ENCODE peak calls at places on chromosomes 5 and 9, in six cellular contexts. N, P, J, I, R and L are unnamed samples.

GRCh38 chr5:150082889-150083288 is 3.5 kb downstream of the CSF1R start:
- DNase-seq in N (no peak), P (peak; percentile 63), J (no peak), I (no peak), R (no peak), L (no peak)

GRCh38 chr5:153498516-153498915 is 8.0 kb downstream of the GRIA1 start:
- DNase-seq in N (no peak), P (no peak), J (no peak), I (no peak), R (no peak), L (no peak)

GRCh38 chr5:87717761-87718160 is 305.0 kb upstream of the CCNH start:
- DNase-seq in N (no peak), P (no peak), J (no peak), I (no peak), R (no peak), L (no peak)

GRCh38 chr5:80963966-80964481 is 3.9 kb downstream of the RASGRF2 start:
- DNase-seq in N (no peak), P (no peak), J (no peak), I (no peak), R (no peak), L (no peak)

GRCh38 chr9:79189511-79189924 is 382.2 kb upstream of the TLE4 start:
- DNase-seq in N (no peak), P (no peak), J (no peak), I (no peak), R (no peak), L (no peak)

GRCh38 chr5:151909628-151910027 is 15.0 kb downstream of the GLRA1 start:
- DNase-seq in N (no peak), P (no peak), J (no peak), I (no peak), R (no peak), L (no peak)

GRCh38 chr5:124744170-124744911 is 2.1 kb downstream of the ZNF608 start:
- DNase-seq in N (peak; percentile 64), P (peak; percentile 78), J (peak; percentile 48), I (no peak), R (peak; percentile 59), L (peak; percentile 23)

GRCh38 chr9:78122631-78123030 is 91.0 kb upstream of the GNAQ start:
- DNase-seq in N (no peak), P (no peak), J (no peak), I (no peak), R (no peak), L (peak; percentile 85)

GRCh38 chr9:134670851-134671281 is 29.3 kb downstream of the COL5A1 start:
- DNase-seq in N (no peak), P (peak; percentile 31), J (no peak), I (no peak), R (no peak), L (no peak)

DNA sequence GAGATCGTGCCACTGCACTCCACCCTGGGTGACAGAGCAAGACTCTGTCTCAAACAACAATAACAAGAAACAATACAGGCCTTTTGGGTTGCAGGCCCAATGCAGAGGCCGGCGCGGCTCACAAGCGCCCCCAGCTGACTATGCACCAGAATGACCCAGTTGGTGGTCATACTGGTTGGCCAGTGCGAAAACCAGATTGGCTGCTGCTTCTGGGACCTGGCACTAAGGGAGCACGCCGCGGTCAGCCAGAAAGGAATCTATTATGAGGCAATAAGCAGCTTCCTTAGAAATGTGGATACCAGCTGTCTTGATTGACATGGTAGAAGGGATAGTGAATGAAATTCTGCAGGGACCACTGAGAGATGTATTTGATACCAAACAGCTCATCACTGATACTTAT is 35.0 kb downstream of the RANBP17 start:
- DNase-seq in N (peak; percentile 9), P (peak; percentile 66), J (no peak), I (no peak), R (peak; percentile 14), L (no peak)
- TF ChIP-seq CTCF in N (peak; percentile 63), P (peak; percentile 34), J (peak; percentile 48), I (no peak), R (peak; percentile 27), L (peak; percentile 49)

GRCh38 chr9:133635506-133635902 is 659 bp upstream of the DBH start:
- DNase-seq in N (no peak), P (no peak), J (no peak), I (no peak), R (no peak), L (no peak)

GRCh38 chr9:133635903-133636531 is at the start of gene DBH:
- DNase-seq in N (no peak), P (no peak), J (no peak), I (no peak), R (no peak), L (no peak)

GRCh38 chr9:133634024-133634691 is 2.0 kb upstream of the DBH start:
- DNase-seq in N (no peak), P (no peak), J (no peak), I (no peak), R (no peak), L (no peak)

GRCh38 chr9:133633681-133633990 is 2.5 kb upstream of the DBH start:
- DNase-seq in N (no peak), P (no peak), J (no peak), I (no peak), R (no peak), L (no peak)

DNA sequence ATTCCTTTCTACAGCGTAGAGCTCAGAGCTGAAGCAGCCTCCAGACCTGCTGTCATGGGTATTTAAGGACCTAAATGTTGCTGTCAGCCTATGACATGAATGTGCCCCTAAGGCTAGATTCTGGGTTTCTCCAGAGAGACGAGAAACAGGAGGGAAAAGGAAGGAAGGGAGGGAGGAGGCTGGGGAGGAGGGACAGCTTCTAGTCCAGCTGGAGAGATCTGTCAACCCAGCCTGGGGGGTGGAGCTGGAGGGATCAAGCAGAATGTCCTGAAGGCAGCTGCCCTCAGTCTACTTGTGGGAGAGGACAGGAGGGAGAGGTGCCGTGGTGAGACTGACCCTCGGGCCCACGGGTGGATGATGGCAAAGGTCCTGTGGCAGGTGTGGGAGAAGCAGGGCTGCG is 1.1 kb upstream of the DBH start:
- DNase-seq in N (no peak), P (no peak), J (no peak), I (no peak), R (no peak), L (no peak)
- H3K27me3 ChIP-seq in N (no peaks in the 10 kb centered on the region), P (peaks cover 8% of the 10 kb centered on the region), J (peaks cover 90% of the 10 kb centered on the region), I (peaks cover 14% of the 10 kb centered on the region), R (no peaks in the 10 kb centered on the region), L (peaks cover 9% of the 10 kb centered on the region)

GRCh38 chr9:137240321-137240840 is 706 bp upstream of the TUBB4B start:
- DNase-seq in N (peak; percentile 75), P (peak; percentile 93), J (peak; percentile 84), I (peak; percentile 37), R (peak; percentile 85), L (peak; percentile 28)
- H3K4me3 ChIP-seq in N (peak overlapping the region; percentile 65), P (peak overlapping the region; percentile 74), J (peak overlapping the region; percentile 84), I (peak overlapping the region; percentile 67), R (peak overlapping the region; percentile 78), L (peak overlapping the region; percentile 61)

DNA sequence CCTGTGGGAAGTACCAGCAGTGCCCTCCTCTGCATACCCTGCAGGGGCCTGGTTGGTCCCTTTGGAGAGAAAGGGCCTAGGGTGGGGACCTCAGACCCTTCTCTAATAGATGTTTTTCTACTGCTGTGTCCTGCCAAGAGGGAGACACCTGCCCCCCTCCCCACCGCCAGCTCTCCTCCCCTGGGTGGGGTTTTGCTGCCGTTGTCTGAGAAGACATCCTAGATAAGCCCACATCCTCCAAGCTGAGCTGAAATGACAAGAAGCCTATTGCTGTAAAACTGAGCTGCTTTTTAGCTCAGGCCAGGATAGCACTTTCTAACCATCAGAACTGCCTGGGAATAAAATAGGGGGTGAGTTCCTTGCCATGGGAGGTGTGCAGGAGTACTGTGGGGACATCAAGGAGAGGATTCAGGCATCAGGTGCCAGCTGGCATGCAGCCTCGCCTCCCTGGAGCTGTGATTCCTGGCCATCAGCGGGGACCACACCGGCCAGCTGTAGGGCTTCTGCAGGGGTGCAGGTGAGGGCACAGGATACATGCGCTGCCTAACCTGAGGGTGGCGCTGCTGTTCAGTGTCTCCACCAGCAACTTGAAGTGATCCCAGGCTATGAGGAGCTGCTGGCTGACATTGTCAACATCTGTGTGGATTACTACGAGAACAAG is 37.9 kb downstream of the CYFIP2 start:
- DNase-seq in N (no peak), P (no peak), J (peak; percentile 71), I (no peak), R (peak; percentile 61), L (no peak)
- TF ChIP-seq CTCF in N (peak; percentile 13), P (no peak), J (peak; percentile 61), I (no peak), R (peak; percentile 25), L (no peak)

GRCh38 chr9:93302586-93303257 is 118.8 kb downstream of the WNK2 start:
- DNase-seq in N (peak; percentile 44), P (peak; percentile 73), J (no peak), I (no peak), R (no peak), L (peak; percentile 42)

GRCh38 chr9:93303806-93304573 is 120.1 kb downstream of the WNK2 start:
- DNase-seq in N (no peak), P (peak; percentile 51), J (no peak), I (no peak), R (no peak), L (no peak)

GRCh38 chr9:93304574-93305496 is 120.9 kb downstream of the WNK2 start:
- DNase-seq in N (peak; percentile 32), P (peak; percentile 72), J (peak; percentile 50), I (peak; percentile 36), R (peak; percentile 52), L (peak; percentile 24)

GRCh38 chr9:93301911-93302525 is 118.1 kb downstream of the WNK2 start:
- DNase-seq in N (no peak), P (peak; percentile 60), J (no peak), I (no peak), R (no peak), L (no peak)

GRCh38 chr9:93303258-93303771 is 119.4 kb downstream of the WNK2 start:
- DNase-seq in N (no peak), P (peak; percentile 40), J (no peak), I (no peak), R (no peak), L (no peak)
- H3K27me3 ChIP-seq in N (no peaks in the 10 kb centered on the region), P (no peaks in the 10 kb centered on the region), J (peaks cover 2% of the 10 kb centered on the region), I (no peaks in the 10 kb centered on the region), R (no peaks in the 10 kb centered on the region), L (peaks cover 3% of the 10 kb centered on the region)

GRCh38 chr9:70415041-70415440 is 584 bp upstream of the KLF9 start:
- DNase-seq in N (no peak), P (no peak), J (no peak), I (no peak), R (no peak), L (no peak)
- H3K4me3 ChIP-seq in N (no peak overlapping the region), P (peak overlapping the region; percentile 89), J (peak overlapping the region; percentile 88), I (peak overlapping the region; percentile 94), R (no peak overlapping the region), L (no peak overlapping the region)

DNA sequence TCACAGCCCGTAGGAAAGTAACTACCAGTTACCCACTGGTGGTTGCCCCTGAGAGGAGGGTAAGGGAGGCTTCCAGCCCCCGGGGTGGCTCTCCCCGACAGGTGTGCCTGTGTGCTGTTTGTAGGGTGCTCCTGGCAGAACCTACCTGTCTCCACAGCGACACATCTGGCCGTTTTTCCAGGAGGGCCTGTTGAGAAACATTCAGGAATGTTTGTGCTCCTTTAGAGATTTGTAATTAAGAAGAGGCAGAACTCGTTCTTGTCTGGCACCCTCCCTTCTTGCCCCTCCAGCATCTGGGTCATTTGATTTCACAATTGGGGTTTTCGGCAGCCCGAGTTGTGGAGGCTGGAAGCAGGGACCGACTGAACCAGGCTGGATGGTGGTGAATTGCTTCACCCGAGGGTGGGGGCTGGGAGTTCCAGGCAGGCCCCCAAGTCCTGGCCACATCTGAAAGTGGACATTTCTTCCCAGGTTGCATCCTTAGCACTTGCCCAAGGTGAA is 74.2 kb downstream of the WWC1 start:
- DNase-seq in N (no peak), P (peak; percentile 82), J (no peak), I (no peak), R (no peak), L (peak; percentile 92)
- TF ChIP-seq CTCF in N (no peak), P (peak; percentile 27), J (no peak), I (peak; percentile 8), R (no peak), L (peak; percentile 78)